ENCODE peak calls at places on chromosomes 4 and X, in six cellular contexts. O, A, L, J, R and Y are unnamed samples.

GRCh38 chr4:98564847-98565246 is 93.6 kb downstream of the TSPAN5 start:
- DNase-seq in L (no peak), O (no peak), A (no peak), R (no peak), J (no peak), Y (no peak)

GRCh38 chrX:9352683-9353430 is 112.0 kb upstream of the TBL1X start:
- DNase-seq in R (peak; percentile 36), A (no peak), J (peak; percentile 4), L (no peak), O (no peak), Y (no peak)

GRCh38 chrX:29867971-29868370 is 347.4 kb upstream of the MAGEB2 start:
- DNase-seq in R (no peak), J (no peak), L (no peak), A (no peak), O (no peak), Y (no peak)

GRCh38 chrX:144637731-144638130 is 609.6 kb upstream of the SPANXN1 start:
- DNase-seq in O (no peak), A (no peak), L (no peak), J (no peak), R (no peak), Y (no peak)

GRCh38 chrX:156003486-156004185 is 6.1 kb downstream of the IL9R start:
- DNase-seq in R (no peak), A (no peak), O (no peak), L (no peak), J (no peak), Y (no peak)

GRCh38 chrX:102966701-102967100 is 29.6 kb downstream of the RAB40AL start:
- DNase-seq in L (no peak), J (no peak), O (no peak), A (no peak), R (no peak), Y (no peak)

GRCh38 chr4:38743866-38744265 is 38.9 kb downstream of the TLR10 start:
- DNase-seq in O (no peak), A (no peak), R (no peak), L (no peak), J (no peak), Y (no peak)

GRCh38 chrX:100208076-100208475 is 202.0 kb downstream of the PCDH19 start:
- DNase-seq in R (no peak), O (no peak), J (no peak), L (no peak), A (no peak), Y (no peak)

GRCh38 chrX:23773601-23774175 is 9.3 kb upstream of the SAT1 start:
- DNase-seq in A (no peak), J (no peak), O (peak; percentile 76), R (no peak), L (no peak), Y (no peak)

GRCh38 chrX:133171962-133172708 is 46.0 kb downstream of the TFDP3 start:
- DNase-seq in O (peak; percentile 1), J (no peak), L (no peak), R (no peak), A (peak; percentile 1), Y (no peak)

GRCh38 chr4:168883513-168883912 is 126.5 kb downstream of the CBR4 start:
- DNase-seq in R (no peak), A (no peak), O (no peak), J (no peak), L (no peak), Y (no peak)

GRCh38 chrX:153934473-153935325 is at the start of gene NAA10:
- DNase-seq in O (peak; percentile 62), L (peak; percentile 63), J (peak; percentile 32), R (peak; percentile 89), A (peak; percentile 72), Y (peak; percentile 62)

DNA sequence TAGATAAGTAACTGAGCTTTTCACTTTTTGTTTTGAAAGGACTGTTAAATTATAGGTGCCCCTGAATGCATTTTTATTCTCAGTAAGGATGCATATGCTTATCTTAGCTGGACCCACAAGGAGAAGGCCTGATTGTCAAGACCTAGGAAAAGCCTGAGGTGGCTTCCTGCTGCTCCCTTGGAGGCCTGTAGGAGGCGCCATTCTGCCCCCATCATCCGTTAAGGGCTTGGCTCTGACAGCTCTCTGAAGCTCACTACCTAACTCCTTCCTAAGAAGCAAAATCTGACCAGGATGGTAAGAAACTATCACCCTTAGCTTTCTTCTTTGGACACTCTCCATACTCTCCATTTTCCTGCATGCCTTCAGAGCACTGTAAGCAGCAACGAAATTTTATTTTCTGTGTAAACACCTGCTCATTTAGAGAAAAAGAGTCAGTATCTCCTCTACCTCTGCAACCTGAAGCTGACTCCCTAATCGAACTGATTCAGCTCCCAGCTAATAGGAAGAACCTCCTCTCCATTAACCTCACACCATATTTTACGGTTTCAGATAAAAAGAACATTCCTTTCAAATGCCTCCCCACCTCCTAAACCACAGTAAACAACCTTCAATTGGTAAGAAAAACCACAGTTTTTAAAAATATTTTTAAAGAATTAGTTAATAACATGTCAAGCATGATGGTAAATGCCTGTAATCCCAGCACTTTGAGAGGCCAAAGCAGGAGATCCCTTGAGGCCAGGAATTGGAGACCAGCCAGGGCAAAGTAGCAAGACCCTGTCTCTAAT is 73.4 kb upstream of the EDNRA start:
- DNase-seq in L (peak; percentile 56), R (peak; percentile 9), J (no peak), O (no peak), A (no peak), Y (peak; percentile 59)
- TF ChIP-seq JUN in L (no peak), R (no peak), J (no peak), O (no peak), A (no peak), Y (no peak)

DNA sequence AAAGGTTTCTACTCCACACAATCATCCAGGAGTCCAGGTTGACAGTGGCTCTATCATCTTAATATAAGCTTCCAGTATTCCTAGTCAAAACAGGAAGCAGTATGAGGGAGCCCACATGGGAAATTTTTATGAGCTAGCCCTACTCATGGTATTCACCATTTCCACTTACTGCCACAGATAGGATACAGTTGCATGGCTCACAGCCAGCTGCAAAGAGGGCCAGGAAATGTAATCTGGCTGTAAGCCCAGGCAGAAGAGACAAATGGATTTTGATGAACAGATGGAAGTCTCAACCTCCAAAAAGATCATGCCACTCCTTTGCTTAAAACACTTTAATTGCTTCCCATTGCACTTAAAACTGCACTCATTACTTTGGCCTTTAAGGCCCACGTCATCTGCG is 150.6 kb downstream of the ADAMTS3 start:
- DNase-seq in J (no peak), O (peak; percentile 89), L (no peak), A (no peak), R (no peak), Y (no peak)
- TF ChIP-seq JUN in J (no peak), O (peak; percentile 31), L (no peak), A (no peak), R (no peak), Y (no peak)

GRCh38 chrX:119486745-119487144 is 18.5 kb downstream of the SLC25A5 start:
- DNase-seq in O (no peak), L (no peak), J (no peak), R (no peak), A (no peak), Y (no peak)
- TF ChIP-seq JUN in O (no peak), L (no peak), J (no peak), R (no peak), A (no peak), Y (no peak)

GRCh38 chr4:142727152-142727551 is 118.9 kb downstream of the INPP4B start:
- DNase-seq in L (no peak), R (no peak), A (no peak), J (no peak), O (no peak), Y (no peak)
- TF ChIP-seq JUN in L (no peak), R (no peak), A (no peak), J (no peak), O (no peak), Y (no peak)

DNA sequence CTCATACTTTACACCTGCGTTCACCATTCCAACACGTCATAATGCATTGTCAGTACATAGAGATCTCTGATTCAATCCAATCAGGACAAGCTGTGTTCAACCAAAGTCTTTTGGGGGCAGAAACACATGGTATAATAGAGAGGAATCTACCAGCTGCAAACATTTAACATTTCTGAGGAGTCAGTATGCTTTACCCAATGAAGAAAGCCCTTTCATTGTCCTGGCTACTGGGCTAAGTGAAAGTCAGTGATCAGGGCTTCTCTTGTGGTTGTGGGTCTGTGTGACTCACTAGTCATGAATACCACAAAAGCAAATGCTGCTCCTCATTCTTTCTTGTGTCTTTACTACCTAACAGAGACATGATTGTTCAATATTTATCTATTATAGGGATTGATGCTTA is 352.8 kb upstream of the BOD1L1 start:
- DNase-seq in A (no peak), J (no peak), O (no peak), L (no peak), R (no peak), Y (no peak)
- TF ChIP-seq JUN in A (no peak), J (no peak), O (no peak), L (no peak), R (no peak), Y (no peak)

DNA sequence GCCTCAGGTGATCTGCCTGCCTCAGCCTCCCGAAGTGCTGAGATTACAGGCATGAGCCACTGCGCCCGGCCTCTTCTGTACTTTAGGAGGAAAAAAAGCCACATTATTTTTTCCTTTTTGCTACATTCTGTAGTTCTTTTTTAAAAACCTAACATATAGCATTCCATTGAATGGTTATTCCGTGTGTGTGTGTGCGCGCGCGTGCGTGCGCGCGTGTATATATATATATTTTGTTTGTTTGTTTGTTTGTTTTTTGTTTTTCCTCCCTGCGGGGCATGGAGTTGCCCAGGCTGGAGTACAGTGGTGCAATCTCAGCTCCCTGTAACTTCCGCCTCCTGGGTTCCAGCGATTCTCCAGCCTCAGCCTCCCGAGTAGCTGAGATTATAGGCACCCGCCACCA is 59.5 kb downstream of the ARHGAP10 start:
- DNase-seq in J (no peak), R (no peak), A (no peak), L (no peak), O (no peak), Y (no peak)
- TF ChIP-seq JUN in J (no peak), R (no peak), A (no peak), L (no peak), O (no peak), Y (no peak)

GRCh38 chr4:7004331-7004730 is 38.8 kb upstream of the TADA2B start:
- DNase-seq in R (no peak), A (no peak), J (no peak), O (no peak), L (no peak), Y (no peak)
- TF ChIP-seq JUN in R (no peak), A (no peak), J (no peak), O (no peak), L (no peak), Y (no peak)